ENCODE peak calls at places on chromosomes 12 and 14, in ten cellular contexts. Y is HTR-8/SVneo; F is activated gamma-delta T cell treated with anti-CD3 and anti-CD28 coated beads, Interleukin-2, amount 50 U/mL, for 16 hours; S is T-helper 9 cell; B is COLO829; X is H54; L is NCI-H1092 treated with DMSO at 0.1 percent for 48 hours; C is T-cell; J is activated T-helper 1 cell treated with anti-CD3 and anti-CD28 coated beads, Interleukin-12 subunit alpha, Interleukin-12 subunit beta, Interleukin-2, Interleukin-4 antibody, amounts not matched to agents 30 ng/mL and 10 ng/mL and 1 ng/mL, durations not matched to agents 14 hours and 24 hours and 36 hours; N is NCI-H524. Z is an unnamed sample.

GRCh38 chr12:63915105-63915830 is 70.8 kb downstream of the SRGAP1 start:
- DNase-seq in J (no peak), C (no peak), S (no peak), B (peak; percentile 42), X (no peak), L (peak; percentile 52), F (no peak), N (no peak), Y (peak; percentile 40), Z (no peak)

GRCh38 chr12:20624718-20625117 is 70.4 kb upstream of the SLCO1C1 start:
- DNase-seq in L (peak; percentile 10), N (peak; percentile 45), X (no peak), J (no peak), F (no peak), C (no peak), S (no peak), Y (no peak), B (no peak), Z (peak; percentile 32)

GRCh38 chr14:90107789-90108188 is 46.0 kb downstream of the KCNK13 start:
- DNase-seq in L (no peak), X (no peak), N (no peak), C (no peak), B (no peak), J (no peak), S (no peak), F (no peak), Y (no peak), Z (peak; percentile 36)

GRCh38 chr14:71692496-71692895 is 239.7 kb upstream of the RGS6 start:
- DNase-seq in S (no peak), C (no peak), X (peak; percentile 20), Y (no peak), J (no peak), N (no peak), F (no peak), B (peak; percentile 59), L (no peak), Z (peak; percentile 77)

GRCh38 chr14:42149609-42150261 is 543.1 kb downstream of the LRFN5 start:
- DNase-seq in L (no peak), B (no peak), X (no peak), J (no peak), F (no peak), N (no peak), C (no peak), S (no peak), Y (no peak), Z (no peak)

GRCh38 chr14:72666610-72667009 is 227.3 kb downstream of the DPF3 start:
- DNase-seq in B (peak; percentile 29), N (no peak), Y (peak; percentile 82), J (no peak), L (no peak), F (no peak), S (no peak), X (peak; percentile 48), C (no peak), Z (no peak)

GRCh38 chr12:120224304-120225199 is 23.6 kb upstream of the RPLP0 start:
- DNase-seq in C (no peak), J (no peak), L (peak; percentile 80), X (no peak), S (no peak), B (no peak), Y (no peak), F (no peak), N (no peak), Z (no peak)

GRCh38 chr12:3150308-3150670 is 73.1 kb downstream of the TSPAN9 start:
- DNase-seq in F (no peak), C (no peak), S (no peak), L (no peak), Y (no peak), B (no peak), X (no peak), J (no peak), N (no peak), Z (no peak)

GRCh38 chr14:98408713-98409112 is 863.3 kb downstream of the BCL11B start:
- DNase-seq in N (no peak), S (no peak), B (no peak), C (no peak), J (peak; percentile 6), Y (no peak), L (no peak), X (no peak), F (no peak), Z (no peak)

GRCh38 chr14:97095269-97095668 is 298.1 kb downstream of the VRK1 start:
- DNase-seq in N (no peak), X (no peak), L (no peak), S (no peak), C (no peak), B (no peak), F (no peak), Y (no peak), J (no peak), Z (no peak)

GRCh38 chr12:93243382-93243688 is 134.4 kb upstream of the NUDT4 start:
- DNase-seq in S (no peak), B (no peak), X (no peak), L (no peak), J (no peak), C (no peak), N (no peak), F (no peak), Y (no peak), Z (no peak)

GRCh38 chr14:104665663-104666522 is 23.5 kb upstream of the INF2 start:
- DNase-seq in L (no peak), N (no peak), Y (no peak), B (peak; percentile 96), X (peak; percentile 67), F (peak; percentile 28), S (no peak), C (no peak), J (peak; percentile 14), Z (peak; percentile 97)

GRCh38 chr14:22982477-22983245 is at the start of gene AJUBA:
- DNase-seq in N (peak; percentile 66), Y (peak; percentile 81), X (no peak), J (peak; percentile 66), B (peak; percentile 84), S (peak; percentile 59), C (peak; percentile 63), F (peak; percentile 53), L (no peak), Z (peak; percentile 35)

GRCh38 chr12:7989827-7990491 is 42.6 kb upstream of the FOXJ2 start:
- DNase-seq in B (no peak), F (peak; percentile 42), S (peak; percentile 36), L (no peak), X (no peak), N (no peak), J (peak; percentile 76), C (peak; percentile 45), Y (no peak), Z (no peak)

Z was measured in pons.